ENCODE peak calls at places on chromosomes 5 and 9, in seven cellular contexts. Q is upper lobe of left lung, F is HepG2, W is breast epithelium, Z is transverse colon, A is spleen, B is HCT116. V is an unnamed sample.

GRCh38 chr5:39092581-39093350 is 18.6 kb upstream of the RICTOR start:
- DNase-seq in Q (no peak), F (no peak), W (no peak), Z (no peak), A (no peak), B (peak), V (no peak)

GRCh38 chr5:26763151-26763550 is 275.2 kb downstream of the CDH9 start:
- DNase-seq in Q (no peak), F (no peak), W (no peak), Z (no peak), A (no peak), B (no peak), V (no peak)

GRCh38 chr5:150323092-150323491 is 20.4 kb upstream of the ARSI start:
- DNase-seq in Q (no peak), F (peak), W (no peak), Z (no peak), A (no peak), B (no peak), V (no peak)

GRCh38 chr5:181189363-181189961 is 15.5 kb downstream of the TRIM7 start:
- DNase-seq in Q (peak), F (no peak), W (no peak), Z (peak), A (peak), B (no peak), V (no peak)

GRCh38 chr9:93110400-93110855 is 14.4 kb downstream of the CARD19 start:
- DNase-seq in Q (peak), F (no peak), W (no peak), Z (no peak), A (peak), B (no peak), V (peak)

GRCh38 chr9:120431268-120431667 is 148.7 kb downstream of the CDK5RAP2 start:
- DNase-seq in Q (no peak), F (no peak), W (no peak), Z (no peak), A (no peak), B (no peak), V (no peak)

GRCh38 chr5:13403351-13403750 is 541.1 kb downstream of the DNAH5 start:
- DNase-seq in Q (no peak), F (no peak), W (no peak), Z (no peak), A (no peak), B (no peak), V (no peak)

GRCh38 chr5:175741556-175741955 is 83.7 kb downstream of the HRH2 start:
- DNase-seq in Q (no peak), F (no peak), W (no peak), Z (no peak), A (no peak), B (no peak), V (no peak)

GRCh38 chr5:140214831-140215230 is 39.8 kb downstream of the CYSTM1 start:
- DNase-seq in Q (no peak), F (no peak), W (no peak), Z (peak), A (no peak), B (no peak), V (no peak)

GRCh38 chr5:176438959-176439757 is 9.0 kb upstream of the FAF2 start:
- DNase-seq in Q (no peak), F (peak), W (no peak), Z (no peak), A (no peak), B (no peak), V (no peak)

GRCh38 chr5:158410976-158411375 is 552.0 kb upstream of the CLINT1 start:
- DNase-seq in Q (no peak), F (no peak), W (no peak), Z (no peak), A (no peak), B (no peak), V (no peak)

GRCh38 chr9:117104972-117105495 is 309.8 kb downstream of the ASTN2 start:
- DNase-seq in Q (no peak), F (no peak), W (no peak), Z (no peak), A (no peak), B (no peak), V (no peak)

GRCh38 chr9:91655664-91656063 is 232.0 kb upstream of the NFIL3 start:
- DNase-seq in Q (no peak), F (no peak), W (no peak), Z (no peak), A (no peak), B (no peak), V (no peak)

GRCh38 chr9:91660295-91660589 is 236.6 kb upstream of the NFIL3 start:
- DNase-seq in Q (no peak), F (no peak), W (no peak), Z (no peak), A (no peak), B (no peak), V (no peak)

GRCh38 chr9:91658513-91659105 is 235.0 kb upstream of the NFIL3 start:
- DNase-seq in Q (no peak), F (no peak), W (no peak), Z (no peak), A (no peak), B (no peak), V (no peak)

GRCh38 chr9:91657501-91657900 is 233.9 kb upstream of the NFIL3 start:
- DNase-seq in Q (no peak), F (no peak), W (no peak), Z (no peak), A (no peak), B (no peak), V (no peak)

GRCh38 chr9:91659529-91660294 is 236.1 kb upstream of the NFIL3 start:
- DNase-seq in Q (no peak), F (no peak), W (no peak), Z (no peak), A (no peak), B (peak), V (no peak)
- TF ChIP-seq POLR2AphosphoS5 in Q (no peak), F (no peak), W (no peak), Z (no peak), A (no peak), B (no peak), V (no peak)

DNA sequence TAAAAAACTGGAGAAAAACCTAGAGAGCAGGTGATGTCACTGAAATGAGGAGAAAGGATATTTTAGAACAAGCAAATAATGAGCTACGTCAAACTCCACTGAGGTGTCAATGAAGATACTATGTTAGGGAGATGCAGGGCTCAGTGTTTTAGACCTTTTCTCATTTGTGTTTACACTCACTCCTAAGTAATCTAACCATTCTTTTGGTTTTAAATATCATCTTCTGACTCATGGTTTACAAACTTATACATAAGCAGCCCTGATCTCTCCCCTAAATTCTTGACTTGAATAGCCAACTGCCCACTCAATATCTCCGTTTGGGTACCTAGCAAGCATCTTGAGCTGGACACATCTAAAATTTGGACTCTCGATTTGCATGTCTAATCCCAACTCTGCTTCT is 272.4 kb downstream of the MEF2C start:
- DNase-seq in Q (no peak), F (no peak), W (no peak), Z (no peak), A (no peak), B (no peak), V (no peak)
- TF ChIP-seq CTCF in Q (no peak), F (no peak), W (no peak), Z (no peak), A (no peak), B (no peak), V (no peak)

GRCh38 chr5:431001-431710 is 11.8 kb upstream of the EXOC3 start:
- DNase-seq in Q (peak), F (peak), W (no peak), Z (peak), A (peak), B (peak), V (peak)

GRCh38 chr5:432928-433791 is 9.8 kb upstream of the EXOC3 start:
- DNase-seq in Q (peak), F (no peak), W (no peak), Z (no peak), A (no peak), B (no peak), V (peak)

GRCh38 chr5:431711-432050 is 11.3 kb upstream of the EXOC3 start:
- DNase-seq in Q (no peak), F (no peak), W (no peak), Z (no peak), A (peak), B (no peak), V (no peak)

GRCh38 chr5:433836-434235 is 9.1 kb upstream of the EXOC3 start:
- DNase-seq in Q (peak), F (no peak), W (no peak), Z (no peak), A (peak), B (no peak), V (peak)

GRCh38 chr5:432201-432927 is 10.6 kb upstream of the EXOC3 start:
- DNase-seq in Q (peak), F (no peak), W (no peak), Z (no peak), A (peak), B (no peak), V (peak)
- TF ChIP-seq POLR2A in Q (no peak), F (no peak), W (no peak), Z (no peak), A (no peak), B (no peak), V (no peak)

GRCh38 chr5:112160652-112161391 is 258.3 kb downstream of the EPB41L4A start:
- DNase-seq in Q (peak), F (peak), W (peak), Z (peak), A (peak), B (peak), V (peak)

GRCh38 chr5:112159435-112159834 is 259.6 kb downstream of the EPB41L4A start:
- DNase-seq in Q (no peak), F (no peak), W (no peak), Z (no peak), A (no peak), B (no peak), V (peak)

GRCh38 chr5:112163435-112163834 is 255.6 kb downstream of the EPB41L4A start:
- DNase-seq in Q (no peak), F (no peak), W (no peak), Z (no peak), A (no peak), B (no peak), V (no peak)

GRCh38 chr5:112165399-112165798 is 253.7 kb downstream of the EPB41L4A start:
- DNase-seq in Q (no peak), F (no peak), W (no peak), Z (no peak), A (no peak), B (no peak), V (no peak)

DNA sequence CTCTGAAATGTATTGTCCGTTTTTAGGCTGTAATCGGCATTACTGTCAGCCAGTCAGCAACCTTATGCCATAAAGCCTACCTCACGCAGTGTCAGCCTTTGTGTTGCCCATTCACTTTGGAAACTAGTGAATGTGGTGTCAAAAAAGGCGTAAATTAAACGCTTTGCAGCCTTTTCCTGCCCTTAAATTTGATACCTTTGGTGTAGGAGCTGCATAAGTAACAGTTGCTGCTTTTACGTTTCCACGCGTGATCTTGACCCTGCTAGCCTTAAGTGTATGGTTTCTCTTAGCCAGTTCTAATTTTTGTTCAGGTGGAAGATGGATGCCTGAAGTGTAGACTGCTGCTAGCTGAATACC is 257.7 kb downstream of the EPB41L4A start:
- DNase-seq in Q (no peak), F (no peak), W (no peak), Z (no peak), A (no peak), B (no peak), V (no peak)
- TF ChIP-seq POLR2AphosphoS5 in Q (no peak), F (peak), W (no peak), Z (no peak), A (no peak), B (no peak), V (no peak)

V was measured in sigmoid colon.